ENCODE peak calls at places on chromosome 7, in eight cellular contexts. I is AG04450; X is spleen; V is endothelial cell of umbilical vein; G is cardiac muscle cell; M is brain microvascular endothelial cell; Y is CD8-positive, alpha-beta T cell; P is RWPE1. E is an unnamed sample.

GRCh38 chr7:84021292-84021898 is 173.2 kb downstream of the SEMA3A start:
- DNase-seq in M (peak), Y (no peak), I (no peak), V (no peak), P (no peak), X (no peak), G (peak), E (no peak)

GRCh38 chr7:85489498-85489897 is 302.6 kb upstream of the SEMA3D start:
- DNase-seq in X (no peak), I (peak), Y (no peak), V (no peak), G (no peak), P (no peak), M (peak), E (no peak)

GRCh38 chr7:100520138-100520537 is 18.9 kb upstream of the AGFG2 start:
- DNase-seq in Y (no peak), I (no peak), M (no peak), X (no peak), V (no peak), P (no peak), G (no peak), E (no peak)

GRCh38 chr7:111138196-111138569 is 47.3 kb downstream of the LRRN3 start:
- DNase-seq in V (peak), G (no peak), M (peak), X (peak), I (no peak), P (no peak), Y (peak), E (peak)

GRCh38 chr7:18566829-18567228 is 71.3 kb downstream of the HDAC9 start:
- DNase-seq in M (no peak), Y (no peak), X (peak), G (no peak), V (no peak), P (no peak), I (no peak), E (no peak)

GRCh38 chr7:1242129-1242572 is 9.5 kb downstream of the UNCX start:
- DNase-seq in M (no peak), V (no peak), X (no peak), I (no peak), Y (no peak), G (no peak), P (no peak), E (no peak)

GRCh38 chr7:20164420-20165145 is 52.6 kb downstream of the MACC1 start:
- DNase-seq in M (no peak), Y (no peak), V (no peak), X (no peak), G (no peak), I (no peak), P (no peak), E (no peak)

GRCh38 chr7:23960361-23960760 is 250.3 kb downstream of the STK31 start:
- DNase-seq in Y (no peak), X (no peak), I (no peak), G (no peak), P (no peak), V (no peak), M (no peak), E (no peak)

GRCh38 chr7:79534128-79534527 is 80.7 kb upstream of the MAGI2 start:
- DNase-seq in X (no peak), P (no peak), G (no peak), M (no peak), V (no peak), I (no peak), Y (no peak), E (no peak)

GRCh38 chr7:17121671-17122070 is 176.8 kb upstream of the AHR start:
- DNase-seq in I (no peak), P (no peak), G (no peak), X (no peak), V (no peak), M (no peak), Y (no peak), E (no peak)

GRCh38 chr7:70589010-70589409 is 542.9 kb upstream of the GALNT17 start:
- DNase-seq in P (no peak), I (no peak), G (no peak), X (no peak), M (no peak), V (no peak), Y (no peak), E (no peak)

GRCh38 chr7:70589590-70589989 is 542.4 kb upstream of the GALNT17 start:
- DNase-seq in M (no peak), V (no peak), G (no peak), I (no peak), P (no peak), Y (no peak), X (no peak), E (no peak)

GRCh38 chr7:70588151-70588550 is 543.8 kb upstream of the GALNT17 start:
- DNase-seq in G (no peak), V (no peak), P (no peak), M (no peak), Y (no peak), X (no peak), I (no peak), E (no peak)

GRCh38 chr7:70587739-70588138 is 544.2 kb upstream of the GALNT17 start:
- DNase-seq in I (no peak), M (no peak), V (no peak), G (no peak), P (no peak), X (no peak), Y (no peak), E (peak)

GRCh38 chr7:70588610-70589009 is 543.3 kb upstream of the GALNT17 start:
- DNase-seq in V (no peak), I (no peak), G (no peak), P (no peak), Y (no peak), X (no peak), M (no peak), E (no peak)
- TF ChIP-seq CTCF in V (no peak), I (no peak), G (no peak), P (no peak), Y (no peak), X (no peak), M (no peak), E (no peak)

DNA sequence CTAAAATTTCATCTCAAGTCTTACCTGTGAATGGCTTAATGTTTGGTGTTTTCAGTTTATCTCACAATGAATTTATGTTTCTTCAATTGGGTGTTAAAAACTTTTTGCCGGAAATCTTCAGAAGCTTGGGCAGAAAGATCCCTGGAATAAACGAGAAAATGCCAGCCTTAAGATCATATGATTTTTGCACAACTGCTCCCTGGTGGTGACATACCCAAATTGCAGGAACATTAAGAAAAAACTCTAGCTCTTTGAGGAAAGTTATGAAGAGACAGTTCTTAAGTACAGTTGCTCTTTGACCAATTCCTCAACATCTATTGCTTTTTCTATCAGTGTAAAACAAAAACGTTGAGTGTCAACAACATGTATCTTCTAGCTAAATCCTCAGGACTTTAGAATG is 48.2 kb upstream of the CREB5 start:
- DNase-seq in P (no peak), X (no peak), G (no peak), I (no peak), V (no peak), Y (no peak), M (no peak), E (no peak)
- H3K27ac ChIP-seq in P (no peak), X (no peak), G (no peak), I (no peak), V (no peak), Y (no peak), M (no peak), E (no peak)

DNA sequence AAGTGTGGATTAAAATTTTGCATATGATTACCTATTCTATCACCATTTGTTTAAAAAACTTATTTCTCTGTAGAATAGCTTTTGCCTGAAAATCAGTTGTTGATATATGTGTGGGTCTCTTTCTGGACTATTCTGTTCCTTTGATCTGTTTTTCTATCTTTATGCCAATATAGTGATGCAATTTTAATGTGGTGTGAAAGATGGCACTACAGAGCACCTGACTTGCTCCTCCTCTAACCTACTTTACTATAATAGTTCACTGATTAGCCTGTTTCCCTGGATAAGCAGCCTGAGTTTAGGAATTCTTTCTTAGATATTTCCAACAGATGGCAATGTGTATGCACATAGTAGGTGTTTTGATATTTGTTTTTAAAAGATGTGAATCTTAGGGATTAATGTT is 294.5 kb downstream of the AUTS2 start:
- DNase-seq in X (no peak), V (no peak), I (no peak), Y (no peak), M (no peak), G (no peak), P (no peak), E (no peak)
- TF ChIP-seq CTCF in X (no peak), V (no peak), I (no peak), Y (no peak), M (no peak), G (no peak), P (no peak), E (no peak)

DNA sequence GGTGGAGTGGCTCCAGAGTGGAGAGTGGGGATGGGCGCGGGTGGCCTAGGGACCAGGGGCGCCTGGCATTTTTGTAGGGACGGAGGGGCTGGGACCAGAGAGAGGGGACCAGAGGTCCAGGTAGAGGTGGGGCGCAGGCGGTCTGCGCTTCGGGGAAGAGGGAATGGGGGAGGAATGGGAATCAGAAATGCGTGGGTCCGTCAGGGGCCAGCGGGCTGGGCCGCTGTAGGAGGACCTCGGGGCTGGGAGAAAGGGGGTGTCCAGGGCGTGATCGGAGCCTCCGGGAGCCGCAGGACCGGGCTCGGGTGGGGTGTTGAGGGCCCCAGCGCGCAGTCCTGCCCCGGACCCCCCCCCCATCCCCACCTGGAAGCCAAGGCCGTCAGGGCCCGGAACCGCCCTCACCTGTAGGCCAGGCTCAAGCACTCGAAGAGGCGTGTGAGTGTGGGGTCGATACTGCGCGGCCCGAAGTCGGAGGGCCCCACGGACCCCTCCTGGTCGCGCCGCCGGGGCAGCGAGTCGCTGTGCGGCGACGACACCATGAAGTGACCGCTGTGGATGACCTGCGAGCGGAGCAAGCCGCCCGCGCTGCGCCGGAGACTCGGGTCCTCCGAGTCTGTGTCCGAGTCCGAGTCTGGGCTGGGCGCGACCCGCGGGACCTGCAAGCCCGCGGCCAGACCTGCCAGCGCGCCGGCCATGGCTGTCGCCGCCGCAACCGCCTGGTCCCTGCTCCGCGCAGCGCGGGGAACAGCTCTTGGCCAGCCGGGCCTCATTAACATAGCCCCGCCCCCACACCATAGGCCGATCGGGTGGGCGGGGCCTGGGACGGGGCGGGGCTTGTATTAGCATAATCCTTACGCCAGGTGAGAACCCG is at the start of gene MLXIPL:
- DNase-seq in I (no peak), P (peak), G (peak), Y (peak), V (peak), M (peak), X (peak), E (peak)
- H3K27ac ChIP-seq in I (no peak), P (peak), G (no peak), Y (no peak), V (no peak), M (no peak), X (no peak), E (no peak)

GRCh38 chr7:73983437-73984164 is 44.4 kb upstream of the ELN start:
- DNase-seq in V (no peak), I (no peak), P (no peak), G (no peak), Y (no peak), M (no peak), X (peak), E (no peak)

GRCh38 chr7:73987298-73987697 is 40.7 kb upstream of the ELN start:
- DNase-seq in M (no peak), G (no peak), P (no peak), X (no peak), I (no peak), Y (no peak), V (no peak), E (no peak)

GRCh38 chr7:73986158-73986631 is 41.8 kb upstream of the ELN start:
- DNase-seq in Y (no peak), V (no peak), P (no peak), X (no peak), G (no peak), I (no peak), M (no peak), E (peak)

GRCh38 chr7:73984481-73985205 is 43.3 kb upstream of the ELN start:
- DNase-seq in Y (no peak), M (no peak), P (no peak), V (no peak), X (peak), I (no peak), G (no peak), E (no peak)

DNA sequence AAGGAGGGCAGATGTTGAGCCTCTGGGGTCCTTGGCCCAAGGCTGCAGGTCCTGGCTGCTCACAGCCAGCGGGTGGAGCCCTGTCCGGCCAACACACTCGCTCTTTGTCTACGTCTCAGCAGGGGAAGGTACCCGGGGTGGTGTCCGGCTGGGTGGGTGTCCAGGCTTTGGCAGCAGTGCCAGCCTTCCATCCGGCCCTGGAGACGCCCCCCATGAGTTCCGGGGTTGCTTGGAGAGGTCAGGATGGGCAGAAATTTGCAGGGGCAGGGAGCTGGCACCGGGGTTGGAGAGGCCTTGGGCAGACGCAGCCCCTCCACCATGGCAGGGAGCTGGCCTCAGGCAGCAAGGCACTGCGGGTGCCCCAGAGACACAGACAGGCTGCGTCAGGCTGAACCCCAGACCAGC is 42.2 kb upstream of the ELN start:
- DNase-seq in V (no peak), Y (no peak), I (no peak), M (no peak), G (no peak), X (no peak), P (no peak), E (no peak)
- TF ChIP-seq CTCF in V (no peak), Y (no peak), I (no peak), M (peak), G (no peak), X (no peak), P (no peak), E (no peak)

DNA sequence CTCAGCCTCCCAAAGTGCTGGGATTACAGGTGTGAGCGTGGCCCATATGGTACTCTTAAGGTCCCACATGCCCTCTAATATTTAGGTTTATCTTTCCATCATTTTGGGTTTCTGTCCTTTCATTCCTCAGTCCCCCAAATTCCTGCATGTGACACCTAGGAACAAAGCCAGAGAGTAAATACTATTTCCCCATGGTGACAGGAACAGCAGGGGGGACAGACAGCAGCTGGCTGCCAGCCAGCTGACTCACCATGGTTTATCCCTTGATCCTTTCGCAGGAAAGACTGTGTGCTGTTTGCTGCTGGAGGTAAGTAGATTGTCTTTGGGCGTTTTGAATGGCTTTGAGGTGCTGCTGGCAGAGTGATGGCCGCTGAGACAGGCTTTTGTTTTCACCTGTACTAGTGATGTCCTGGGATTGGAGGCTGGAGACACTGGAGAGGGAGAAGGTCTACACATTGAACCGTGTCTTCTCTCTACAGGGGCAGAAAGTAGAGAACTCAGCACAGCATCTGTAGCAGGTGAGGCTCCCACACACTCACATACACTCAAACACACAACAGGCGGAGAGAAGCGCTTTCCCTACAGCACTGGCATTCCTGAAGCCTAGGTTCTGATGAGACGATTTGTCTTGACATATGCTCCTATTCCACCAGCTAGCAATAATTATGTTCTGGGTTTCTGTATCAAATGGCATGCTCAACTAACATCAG is 83.7 kb upstream of the EFCAB10 start:
- DNase-seq in G (no peak), I (no peak), Y (no peak), V (peak), X (no peak), M (peak), P (no peak), E (no peak)
- H3K27ac ChIP-seq in G (no peak), I (no peak), Y (no peak), V (no peak), X (no peak), M (no peak), P (no peak), E (no peak)

DNA sequence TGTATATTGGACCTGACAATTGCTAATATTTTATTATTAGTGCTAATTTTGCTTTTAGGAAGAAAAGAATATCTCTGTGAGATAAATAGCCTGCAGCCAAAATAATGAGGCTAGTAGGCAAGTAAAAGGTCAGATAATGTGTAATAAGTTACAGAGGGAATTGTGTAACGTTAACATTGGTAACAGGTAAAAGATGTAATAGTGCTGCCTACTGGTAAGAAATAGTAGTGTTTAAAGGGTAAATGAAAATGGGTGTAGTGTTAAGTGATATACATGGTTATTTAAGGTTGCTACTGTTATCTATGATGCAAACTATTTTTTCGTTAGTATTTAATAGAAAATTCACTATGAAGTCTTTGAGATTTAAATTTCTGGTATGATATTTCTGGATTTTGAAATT is 9.2 kb upstream of the FOXP2 start:
- DNase-seq in G (no peak), V (no peak), Y (no peak), X (no peak), P (peak), I (no peak), M (no peak), E (no peak)
- TF ChIP-seq CTCF in G (peak), V (no peak), Y (no peak), X (no peak), P (peak), I (peak), M (peak), E (peak)

GRCh38 chr7:136386876-136387275 is 409.7 kb upstream of the MTPN start:
- DNase-seq in X (no peak), I (no peak), G (no peak), P (no peak), V (no peak), Y (no peak), M (no peak), E (no peak)
- H3K27ac ChIP-seq in X (no peak), I (no peak), G (no peak), P (no peak), V (no peak), Y (no peak), M (no peak), E (no peak)

GRCh38 chr7:30027915-30028748 is at the start of gene PLEKHA8:
- DNase-seq in Y (peak), V (peak), X (peak), P (peak), M (peak), I (peak), G (peak), E (peak)
- TF ChIP-seq CTCF in Y (no peak), V (no peak), X (no peak), P (no peak), M (no peak), I (no peak), G (no peak), E (no peak)